ENCODE peak calls at places on chromosomes 5 and 9, in four cellular contexts. U is T-cell, H is HT1080, F is dorsolateral prefrontal cortex. L is an unnamed sample.

GRCh38 chr5:12242960-12243888 is 339.0 kb upstream of the CTNND2 start:
- DNase-seq in H (peak), U (no peak), F (no peak), L (no peak)

GRCh38 chr9:125748511-125749099 is 1.4 kb downstream of the PBX3 start:
- DNase-seq in U (no peak), F (no peak), H (no peak), L (peak)

GRCh38 chr5:3659907-3660306 is 64.3 kb downstream of the IRX1 start:
- DNase-seq in F (no peak), U (no peak), H (peak), L (no peak)

GRCh38 chr9:120723547-120723946 is 9.3 kb upstream of the MEGF9 start:
- DNase-seq in F (no peak), H (no peak), U (no peak), L (no peak)

GRCh38 chr9:20508242-20508641 is 114.1 kb downstream of the MLLT3 start:
- DNase-seq in H (no peak), F (no peak), U (no peak), L (peak)

GRCh38 chr5:115735108-115735998 is 81.1 kb downstream of the CDO1 start:
- DNase-seq in U (no peak), F (peak), H (no peak), L (no peak)

GRCh38 chr5:37787742-37788141 is 52.1 kb downstream of the GDNF start:
- DNase-seq in F (no peak), U (no peak), H (no peak), L (no peak)

GRCh38 chr5:16934123-16934522 is 2.0 kb downstream of the MYO10 start:
- DNase-seq in U (no peak), H (peak), F (no peak), L (no peak)

GRCh38 chr5:32722957-32723356 is 11.8 kb downstream of the NPR3 start:
- DNase-seq in H (no peak), F (no peak), U (no peak), L (no peak)

GRCh38 chr5:76030343-76030742 is 52.8 kb upstream of the SV2C start:
- DNase-seq in F (no peak), U (no peak), H (no peak), L (no peak)

GRCh38 chr5:53425598-53426516 is 54.6 kb upstream of the FST start:
- DNase-seq in H (peak), U (no peak), F (no peak), L (no peak)

GRCh38 chr9:6781476-6781875 is 23.7 kb downstream of the KDM4C start:
- DNase-seq in U (no peak), H (no peak), F (no peak), L (no peak)

GRCh38 chr5:51394609-51395008 is 11.4 kb downstream of the ISL1 start:
- DNase-seq in H (no peak), F (no peak), U (no peak), L (no peak)